ENCODE peak calls at places on chromosome 21, in five cellular contexts. A, W, E, R and B are unnamed samples.

GRCh38 chr21:14762734-14763694 is 216.9 kb upstream of the SAMSN1 start:
- DNase-seq in A (no peak), W (no peak), E (no peak), R (no peak), B (no peak)

GRCh38 chr21:41258617-41259016 is 58.0 kb upstream of the FAM3B start:
- DNase-seq in A (no peak), W (no peak), E (no peak), R (no peak), B (no peak)

GRCh38 chr21:41241341-41241740 is 73.4 kb downstream of the BACE2 start:
- DNase-seq in A (no peak), W (no peak), E (no peak), R (no peak), B (no peak)

GRCh38 chr21:27202301-27202700 is 235.4 kb upstream of the ADAMTS5 start:
- DNase-seq in A (no peak), W (no peak), E (no peak), R (no peak), B (no peak)

GRCh38 chr21:41954654-41955499 is 1.1 kb upstream of the C2CD2 start:
- DNase-seq in A (no peak), W (no peak), E (no peak), R (no peak), B (no peak)

GRCh38 chr21:23045955-23046354 is 2047.7 kb downstream of the NCAM2 start:
- DNase-seq in A (no peak), W (no peak), E (no peak), R (no peak), B (no peak)

GRCh38 chr21:28742527-28742926 is 250.2 kb downstream of the LTN1 start:
- DNase-seq in A (no peak), W (no peak), E (no peak), R (no peak), B (no peak)

GRCh38 chr21:29114765-29115164 is 15.7 kb upstream of the MAP3K7CL start:
- DNase-seq in A (peak), W (no peak), E (no peak), R (peak), B (no peak)

GRCh38 chr21:29892379-29892778 is 47.4 kb downstream of the GRIK1 start:
- DNase-seq in A (no peak), W (no peak), E (no peak), R (no peak), B (no peak)

GRCh38 chr21:27300770-27301169 is 333.9 kb upstream of the ADAMTS5 start:
- DNase-seq in A (no peak), W (no peak), E (no peak), R (no peak), B (no peak)

DNA sequence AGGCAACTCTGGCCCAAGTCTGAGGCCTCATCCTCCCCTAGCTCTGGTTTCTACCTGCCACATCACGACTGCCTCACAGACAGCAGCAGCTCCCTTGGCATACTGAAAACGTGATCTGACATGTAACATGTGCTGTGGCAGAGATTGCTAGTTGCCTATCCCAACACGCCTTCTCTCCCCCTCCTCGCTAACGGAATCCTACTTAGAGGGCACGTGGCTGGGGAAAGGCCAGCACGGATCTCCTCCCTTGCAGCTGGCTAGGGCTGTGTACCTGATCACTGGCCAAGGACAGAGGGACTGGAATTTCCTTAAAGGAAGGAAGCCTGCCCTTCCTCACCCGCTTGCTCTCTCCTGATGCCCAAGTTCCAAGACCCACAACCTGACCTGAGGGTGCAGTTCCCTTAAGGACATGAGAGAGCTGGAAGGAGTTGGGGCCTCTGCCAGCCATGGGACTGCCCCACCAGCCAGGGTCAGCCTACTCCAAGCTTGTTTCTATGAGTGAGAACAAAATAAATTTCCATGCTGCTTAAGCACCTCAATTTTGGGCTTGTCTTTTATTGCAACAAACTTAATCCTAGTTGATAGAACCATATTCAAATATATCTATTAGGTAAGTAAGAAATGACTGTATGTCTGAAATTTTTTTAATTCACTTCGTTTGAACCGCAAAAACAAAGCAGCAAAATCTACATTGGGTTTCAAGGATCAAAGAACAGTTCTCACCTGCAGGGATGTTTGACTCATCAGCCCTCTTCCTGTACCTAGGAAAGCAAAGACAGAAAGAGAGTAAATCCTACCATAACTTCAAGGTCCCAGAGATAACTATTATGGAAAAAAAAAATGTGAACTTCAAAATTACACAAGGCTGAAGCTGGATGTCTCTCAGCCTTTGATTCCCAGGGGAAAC is 7.2 kb downstream of the SETD4 start:
- DNase-seq in A (no peak), W (no peak), E (no peak), R (no peak), B (no peak)
- TF ChIP-seq POLR2A in A (no peak), W (no peak), E (no peak), R (no peak), B (no peak)

DNA sequence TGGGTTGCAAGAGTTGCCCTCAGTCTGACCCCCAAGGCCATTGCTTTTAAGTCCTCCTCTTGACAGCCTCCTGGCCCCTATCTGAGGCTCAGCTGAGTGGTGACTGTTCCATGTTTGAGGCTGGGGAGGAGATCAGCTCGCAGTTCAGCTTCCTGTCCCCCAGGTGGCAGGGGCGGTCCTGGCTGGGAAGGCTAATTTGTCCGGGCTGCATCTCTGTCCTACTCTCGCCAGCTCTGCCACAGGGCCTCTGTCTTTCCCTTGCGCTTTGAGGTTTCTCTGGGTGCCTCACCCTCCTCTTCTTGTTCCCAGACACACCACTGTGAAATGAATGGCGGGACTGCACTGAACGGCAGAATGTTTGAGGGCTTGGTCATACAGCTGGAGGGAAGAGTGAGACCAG is 157.3 kb downstream of the KCNJ6 start:
- DNase-seq in A (no peak), W (peak), E (no peak), R (peak), B (peak)
- H3K4me3 ChIP-seq in A (no peak), W (no peak), E (no peak), R (no peak), B (no peak)

DNA sequence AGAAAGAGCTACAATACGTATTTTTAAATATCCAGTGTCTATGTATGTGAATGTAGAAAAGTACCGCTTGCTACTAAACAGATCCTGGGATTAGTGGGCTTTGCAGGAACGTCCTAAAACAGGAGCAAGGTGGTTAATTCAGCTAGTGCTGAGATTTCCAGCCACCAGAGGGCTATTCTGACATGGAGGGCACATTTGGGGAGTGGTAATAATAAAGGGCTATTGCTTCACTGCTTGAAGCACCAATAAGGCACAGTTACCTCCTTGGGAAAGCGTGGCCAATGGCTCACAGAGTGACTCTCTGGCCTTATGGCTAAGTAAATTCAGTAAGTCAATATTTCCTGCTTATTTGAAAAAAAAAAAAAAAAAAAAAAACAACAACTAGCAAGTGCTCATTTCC is 152.4 kb downstream of the GABPA start:
- DNase-seq in A (no peak), W (no peak), E (no peak), R (peak), B (no peak)
- TF ChIP-seq CTCF in A (no peak), W (no peak), E (no peak), R (no peak), B (no peak)

DNA sequence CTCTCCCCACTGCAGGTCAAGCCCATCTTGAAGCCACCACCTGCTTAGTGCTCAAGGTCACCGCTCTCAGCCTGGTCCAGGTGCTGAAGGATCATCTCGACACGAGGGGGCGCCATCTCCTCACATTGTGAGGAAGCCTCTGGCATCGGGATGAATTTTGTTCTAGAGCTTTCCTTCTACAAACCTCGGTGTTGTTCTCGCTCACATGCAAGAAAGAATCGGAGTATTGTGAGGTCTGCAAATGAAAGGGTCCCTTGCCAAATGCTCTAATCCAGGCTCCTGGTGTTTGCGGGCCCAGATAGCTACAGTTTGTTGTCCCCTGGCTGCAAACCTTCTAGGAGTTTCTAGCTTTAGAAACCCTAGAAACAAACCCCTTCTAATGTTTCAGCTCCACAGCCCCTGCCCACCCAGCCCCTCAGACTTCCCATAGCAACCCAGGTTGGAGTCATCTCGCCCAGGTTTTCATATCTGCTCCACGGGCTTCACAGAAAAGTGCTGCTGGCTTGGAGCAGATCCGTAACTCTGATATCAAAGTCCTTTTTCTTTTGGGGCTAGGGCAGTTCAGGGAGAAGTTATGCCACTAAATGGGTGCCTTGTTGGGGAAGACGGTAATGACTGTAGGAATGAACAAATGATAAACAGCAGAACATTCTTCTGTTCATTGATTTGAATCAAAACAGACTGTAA is 8.6 kb upstream of the ATP5PO start:
- DNase-seq in A (peak), W (peak), E (peak), R (peak), B (peak)
- TF ChIP-seq POLR2A in A (no peak), W (no peak), E (no peak), R (no peak), B (no peak)

GRCh38 chr21:38659936-38660332 is 145.8 kb upstream of the ETS2 start:
- DNase-seq in A (no peak), W (no peak), E (no peak), R (no peak), B (no peak)
- H3K4me3 ChIP-seq in A (no peak), W (peak), E (peak), R (no peak), B (no peak)

GRCh38 chr21:19609611-19610010 is 1206.0 kb upstream of the TMPRSS15 start:
- DNase-seq in A (no peak), W (no peak), E (no peak), R (no peak), B (no peak)

GRCh38 chr21:19603011-19603593 is 1199.5 kb upstream of the TMPRSS15 start:
- DNase-seq in A (no peak), W (no peak), E (no peak), R (no peak), B (no peak)

GRCh38 chr21:19607983-19608668 is 1204.5 kb upstream of the TMPRSS15 start:
- DNase-seq in A (no peak), W (no peak), E (no peak), R (no peak), B (no peak)
- TF ChIP-seq CTCF in A (no peak), W (no peak), E (no peak), R (no peak), B (no peak)

GRCh38 chr21:31236528-31236927 is 107.5 kb downstream of the TIAM1 start:
- DNase-seq in A (no peak), W (no peak), E (no peak), R (no peak), B (no peak)
- TF ChIP-seq POLR2A in A (no peak), W (no peak), E (no peak), R (no peak), B (no peak)

DNA sequence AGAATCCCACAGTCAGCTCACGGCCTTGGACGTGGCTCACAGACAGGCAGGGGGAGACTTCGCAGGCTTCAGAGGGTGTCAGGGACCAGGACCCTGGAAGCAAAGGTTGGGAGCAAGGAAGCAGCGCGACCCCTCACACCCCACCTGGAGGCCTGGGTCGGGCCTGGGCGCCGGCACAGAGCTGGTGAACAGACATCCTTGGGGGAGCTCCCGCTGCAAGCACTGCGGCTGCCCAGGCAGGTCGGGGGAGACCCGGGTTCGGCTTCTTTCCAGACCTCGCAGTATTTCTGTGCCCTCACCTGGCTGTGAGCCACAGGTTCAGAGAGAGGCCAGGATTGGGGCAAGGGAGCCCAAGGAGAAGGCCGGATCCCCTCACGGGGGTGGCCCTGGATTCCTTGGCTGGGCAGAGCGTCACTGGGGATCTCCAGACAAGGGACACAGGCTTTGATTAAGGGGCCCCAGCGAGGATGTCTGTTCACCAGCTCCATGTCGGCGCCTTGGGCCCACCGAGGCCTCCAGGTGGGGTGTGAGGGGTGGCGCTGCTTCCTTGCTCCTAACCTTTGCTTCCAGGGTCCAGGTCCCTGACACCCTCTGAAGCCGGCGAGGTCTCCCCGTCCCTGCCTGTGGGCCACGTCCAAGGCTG is 37.9 kb upstream of the TSPEAR start:
- DNase-seq in A (no peak), W (no peak), E (no peak), R (no peak), B (no peak)
- H3K4me3 ChIP-seq in A (no peak), W (no peak), E (peak), R (no peak), B (no peak)

GRCh38 chr21:46082638-46083270 is 15.2 kb upstream of the COL6A2 start:
- DNase-seq in A (no peak), W (no peak), E (no peak), R (no peak), B (no peak)

GRCh38 chr21:46084041-46084561 is 13.8 kb upstream of the COL6A2 start:
- DNase-seq in A (no peak), W (no peak), E (no peak), R (no peak), B (no peak)

GRCh38 chr21:46081862-46082637 is 15.9 kb upstream of the COL6A2 start:
- DNase-seq in A (no peak), W (no peak), E (no peak), R (no peak), B (no peak)

GRCh38 chr21:46084709-46085108 is 13.2 kb upstream of the COL6A2 start:
- DNase-seq in A (no peak), W (no peak), E (no peak), R (no peak), B (no peak)

GRCh38 chr21:46083271-46084040 is 14.5 kb upstream of the COL6A2 start:
- DNase-seq in A (no peak), W (no peak), E (no peak), R (no peak), B (no peak)
- TF ChIP-seq CTCF in A (no peak), W (no peak), E (no peak), R (no peak), B (no peak)

GRCh38 chr21:16302851-16303282 is 573.1 kb downstream of the USP25 start:
- DNase-seq in A (no peak), W (no peak), E (no peak), R (peak), B (peak)
- TF ChIP-seq POLR2A in A (no peak), W (no peak), E (no peak), R (no peak), B (no peak)